ENCODE peak calls at places on chromosome 1, in seven cellular contexts. One of them, this sample, is unnamed.

GRCh38 chr1:246567258-246568235 is 1.3 kb downstream of the CNST start:
- DNase-seq in DMS53: peak
- DNase-seq in GM23248: peak
- DNase-seq in sciatic nerve: no peak
- DNase-seq in activated T-helper 1 cell treated with Interleukin-2 at 50 U/mL for 16 hours: no peak
- DNase-seq in AG08395: peak
- DNase-seq in activated T-helper 9 cell treated with anti-CD3 and anti-CD28 coated beads, Interleukin-2, amount 50 U/mL, for 16 hours: no peak
- DNase-seq in this sample: peak

GRCh38 chr1:61997123-61997522 is 197.5 kb upstream of the L1TD1 start:
- DNase-seq in DMS53: no peak
- DNase-seq in GM23248: no peak
- DNase-seq in sciatic nerve: no peak
- DNase-seq in activated T-helper 1 cell treated with Interleukin-2 at 50 U/mL for 16 hours: no peak
- DNase-seq in AG08395: no peak
- DNase-seq in activated T-helper 9 cell treated with anti-CD3 and anti-CD28 coated beads, Interleukin-2, amount 50 U/mL, for 16 hours: no peak
- DNase-seq in this sample: no peak

GRCh38 chr1:66445492-66446181 is 88.3 kb upstream of the SGIP1 start:
- DNase-seq in DMS53: no peak
- DNase-seq in GM23248: no peak
- DNase-seq in sciatic nerve: no peak
- DNase-seq in activated T-helper 1 cell treated with Interleukin-2 at 50 U/mL for 16 hours: peak
- DNase-seq in AG08395: no peak
- DNase-seq in activated T-helper 9 cell treated with anti-CD3 and anti-CD28 coated beads, Interleukin-2, amount 50 U/mL, for 16 hours: peak
- DNase-seq in this sample: no peak

GRCh38 chr1:7702365-7702764 is 68.7 kb upstream of the VAMP3 start:
- DNase-seq in DMS53: peak
- DNase-seq in GM23248: peak
- DNase-seq in sciatic nerve: no peak
- DNase-seq in activated T-helper 1 cell treated with Interleukin-2 at 50 U/mL for 16 hours: no peak
- DNase-seq in AG08395: no peak
- DNase-seq in activated T-helper 9 cell treated with anti-CD3 and anti-CD28 coated beads, Interleukin-2, amount 50 U/mL, for 16 hours: no peak
- DNase-seq in this sample: peak

GRCh38 chr1:232602622-232603021 is 27.3 kb downstream of the SIPA1L2 start:
- DNase-seq in DMS53: peak
- DNase-seq in GM23248: no peak
- DNase-seq in sciatic nerve: no peak
- DNase-seq in activated T-helper 1 cell treated with Interleukin-2 at 50 U/mL for 16 hours: no peak
- DNase-seq in AG08395: no peak
- DNase-seq in activated T-helper 9 cell treated with anti-CD3 and anti-CD28 coated beads, Interleukin-2, amount 50 U/mL, for 16 hours: no peak
- DNase-seq in this sample: no peak

GRCh38 chr1:23177438-23178380 is 9.1 kb upstream of the LUZP1 start:
- DNase-seq in DMS53: peak
- DNase-seq in GM23248: peak
- DNase-seq in sciatic nerve: peak
- DNase-seq in activated T-helper 1 cell treated with Interleukin-2 at 50 U/mL for 16 hours: peak
- DNase-seq in AG08395: peak
- DNase-seq in activated T-helper 9 cell treated with anti-CD3 and anti-CD28 coated beads, Interleukin-2, amount 50 U/mL, for 16 hours: peak
- DNase-seq in this sample: peak

GRCh38 chr1:110070282-110070967 is at the start of gene ALX3:
- DNase-seq in DMS53: peak
- DNase-seq in GM23248: no peak
- DNase-seq in sciatic nerve: no peak
- DNase-seq in activated T-helper 1 cell treated with Interleukin-2 at 50 U/mL for 16 hours: no peak
- DNase-seq in AG08395: no peak
- DNase-seq in activated T-helper 9 cell treated with anti-CD3 and anti-CD28 coated beads, Interleukin-2, amount 50 U/mL, for 16 hours: no peak
- DNase-seq in this sample: no peak

GRCh38 chr1:45116340-45116739 is 90.1 kb downstream of the ZSWIM5 start:
- DNase-seq in DMS53: no peak
- DNase-seq in GM23248: no peak
- DNase-seq in sciatic nerve: no peak
- DNase-seq in activated T-helper 1 cell treated with Interleukin-2 at 50 U/mL for 16 hours: no peak
- DNase-seq in AG08395: no peak
- DNase-seq in activated T-helper 9 cell treated with anti-CD3 and anti-CD28 coated beads, Interleukin-2, amount 50 U/mL, for 16 hours: no peak
- DNase-seq in this sample: no peak

GRCh38 chr1:64934115-64934880 is 32.1 kb downstream of the JAK1 start:
- DNase-seq in DMS53: peak
- DNase-seq in GM23248: peak
- DNase-seq in sciatic nerve: no peak
- DNase-seq in activated T-helper 1 cell treated with Interleukin-2 at 50 U/mL for 16 hours: no peak
- DNase-seq in AG08395: peak
- DNase-seq in activated T-helper 9 cell treated with anti-CD3 and anti-CD28 coated beads, Interleukin-2, amount 50 U/mL, for 16 hours: no peak
- DNase-seq in this sample: no peak

GRCh38 chr1:81305997-81306452 is 494.7 kb upstream of the ADGRL2 start:
- DNase-seq in DMS53: peak
- DNase-seq in GM23248: peak
- DNase-seq in sciatic nerve: no peak
- DNase-seq in activated T-helper 1 cell treated with Interleukin-2 at 50 U/mL for 16 hours: no peak
- DNase-seq in AG08395: peak
- DNase-seq in activated T-helper 9 cell treated with anti-CD3 and anti-CD28 coated beads, Interleukin-2, amount 50 U/mL, for 16 hours: no peak
- DNase-seq in this sample: peak

GRCh38 chr1:182601416-182601786 is 2.8 kb downstream of the RGS16 start:
- DNase-seq in DMS53: peak
- DNase-seq in GM23248: peak
- DNase-seq in sciatic nerve: peak
- DNase-seq in activated T-helper 1 cell treated with Interleukin-2 at 50 U/mL for 16 hours: peak
- DNase-seq in AG08395: peak
- DNase-seq in activated T-helper 9 cell treated with anti-CD3 and anti-CD28 coated beads, Interleukin-2, amount 50 U/mL, for 16 hours: peak
- DNase-seq in this sample: peak

GRCh38 chr1:165852896-165853295 is 25.5 kb downstream of the UCK2 start:
- DNase-seq in DMS53: peak
- DNase-seq in GM23248: no peak
- DNase-seq in sciatic nerve: no peak
- DNase-seq in activated T-helper 1 cell treated with Interleukin-2 at 50 U/mL for 16 hours: no peak
- DNase-seq in AG08395: no peak
- DNase-seq in activated T-helper 9 cell treated with anti-CD3 and anti-CD28 coated beads, Interleukin-2, amount 50 U/mL, for 16 hours: no peak
- DNase-seq in this sample: no peak

GRCh38 chr1:160542303-160542945 is 19.4 kb upstream of the SLAMF6 start:
- DNase-seq in DMS53: peak
- DNase-seq in GM23248: no peak
- DNase-seq in sciatic nerve: no peak
- DNase-seq in activated T-helper 1 cell treated with Interleukin-2 at 50 U/mL for 16 hours: no peak
- DNase-seq in AG08395: no peak
- DNase-seq in activated T-helper 9 cell treated with anti-CD3 and anti-CD28 coated beads, Interleukin-2, amount 50 U/mL, for 16 hours: no peak
- DNase-seq in this sample: no peak

GRCh38 chr1:3940911-3941310 is 40.8 kb upstream of the C1orf174 start:
- DNase-seq in DMS53: peak
- DNase-seq in GM23248: no peak
- DNase-seq in sciatic nerve: no peak
- DNase-seq in activated T-helper 1 cell treated with Interleukin-2 at 50 U/mL for 16 hours: no peak
- DNase-seq in AG08395: no peak
- DNase-seq in activated T-helper 9 cell treated with anti-CD3 and anti-CD28 coated beads, Interleukin-2, amount 50 U/mL, for 16 hours: no peak
- DNase-seq in this sample: no peak

GRCh38 chr1:90707363-90707710 is 9.8 kb downstream of the BARHL2 start:
- DNase-seq in DMS53: peak
- DNase-seq in GM23248: peak
- DNase-seq in sciatic nerve: no peak
- DNase-seq in activated T-helper 1 cell treated with Interleukin-2 at 50 U/mL for 16 hours: no peak
- DNase-seq in AG08395: peak
- DNase-seq in activated T-helper 9 cell treated with anti-CD3 and anti-CD28 coated beads, Interleukin-2, amount 50 U/mL, for 16 hours: no peak
- DNase-seq in this sample: peak

GRCh38 chr1:227805606-227806197 is 9.8 kb upstream of the PRSS38 start:
- DNase-seq in DMS53: no peak
- DNase-seq in GM23248: peak
- DNase-seq in sciatic nerve: no peak
- DNase-seq in activated T-helper 1 cell treated with Interleukin-2 at 50 U/mL for 16 hours: no peak
- DNase-seq in AG08395: peak
- DNase-seq in activated T-helper 9 cell treated with anti-CD3 and anti-CD28 coated beads, Interleukin-2, amount 50 U/mL, for 16 hours: no peak
- DNase-seq in this sample: no peak

GRCh38 chr1:14486401-14487110 is 111.9 kb upstream of the KAZN start:
- DNase-seq in DMS53: no peak
- DNase-seq in GM23248: peak
- DNase-seq in sciatic nerve: peak
- DNase-seq in activated T-helper 1 cell treated with Interleukin-2 at 50 U/mL for 16 hours: no peak
- DNase-seq in AG08395: peak
- DNase-seq in activated T-helper 9 cell treated with anti-CD3 and anti-CD28 coated beads, Interleukin-2, amount 50 U/mL, for 16 hours: no peak
- DNase-seq in this sample: no peak

GRCh38 chr1:29162476-29163138 is 19.1 kb downstream of the SRSF4 start:
- DNase-seq in DMS53: no peak
- DNase-seq in GM23248: peak
- DNase-seq in sciatic nerve: no peak
- DNase-seq in activated T-helper 1 cell treated with Interleukin-2 at 50 U/mL for 16 hours: no peak
- DNase-seq in AG08395: peak
- DNase-seq in activated T-helper 9 cell treated with anti-CD3 and anti-CD28 coated beads, Interleukin-2, amount 50 U/mL, for 16 hours: no peak
- DNase-seq in this sample: no peak

GRCh38 chr1:40344597-40344996 is 27.5 kb upstream of the COL9A2 start:
- DNase-seq in DMS53: no peak
- DNase-seq in GM23248: peak
- DNase-seq in sciatic nerve: no peak
- DNase-seq in activated T-helper 1 cell treated with Interleukin-2 at 50 U/mL for 16 hours: no peak
- DNase-seq in AG08395: peak
- DNase-seq in activated T-helper 9 cell treated with anti-CD3 and anti-CD28 coated beads, Interleukin-2, amount 50 U/mL, for 16 hours: no peak
- DNase-seq in this sample: no peak

GRCh38 chr1:198610362-198610761 is 28.5 kb upstream of the PTPRC start:
- DNase-seq in DMS53: no peak
- DNase-seq in GM23248: no peak
- DNase-seq in sciatic nerve: no peak
- DNase-seq in activated T-helper 1 cell treated with Interleukin-2 at 50 U/mL for 16 hours: no peak
- DNase-seq in AG08395: no peak
- DNase-seq in activated T-helper 9 cell treated with anti-CD3 and anti-CD28 coated beads, Interleukin-2, amount 50 U/mL, for 16 hours: no peak
- DNase-seq in this sample: no peak

GRCh38 chr1:20462397-20462796 is 23.6 kb downstream of the CAMK2N1 start:
- DNase-seq in DMS53: no peak
- DNase-seq in GM23248: no peak
- DNase-seq in sciatic nerve: no peak
- DNase-seq in activated T-helper 1 cell treated with Interleukin-2 at 50 U/mL for 16 hours: no peak
- DNase-seq in AG08395: no peak
- DNase-seq in activated T-helper 9 cell treated with anti-CD3 and anti-CD28 coated beads, Interleukin-2, amount 50 U/mL, for 16 hours: no peak
- DNase-seq in this sample: no peak

GRCh38 chr1:198361373-198361772 is 179.1 kb downstream of the ATP6V1G3 start:
- DNase-seq in DMS53: no peak
- DNase-seq in GM23248: no peak
- DNase-seq in sciatic nerve: no peak
- DNase-seq in activated T-helper 1 cell treated with Interleukin-2 at 50 U/mL for 16 hours: no peak
- DNase-seq in AG08395: no peak
- DNase-seq in activated T-helper 9 cell treated with anti-CD3 and anti-CD28 coated beads, Interleukin-2, amount 50 U/mL, for 16 hours: no peak
- DNase-seq in this sample: no peak

GRCh38 chr1:115056395-115056798 is 26.8 kb downstream of the TSHB start:
- DNase-seq in DMS53: no peak
- DNase-seq in GM23248: peak
- DNase-seq in sciatic nerve: no peak
- DNase-seq in activated T-helper 1 cell treated with Interleukin-2 at 50 U/mL for 16 hours: no peak
- DNase-seq in AG08395: peak
- DNase-seq in activated T-helper 9 cell treated with anti-CD3 and anti-CD28 coated beads, Interleukin-2, amount 50 U/mL, for 16 hours: no peak
- DNase-seq in this sample: no peak

GRCh38 chr1:152013664-152014237 is 20.1 kb upstream of the S100A10 start:
- DNase-seq in DMS53: peak
- DNase-seq in GM23248: peak
- DNase-seq in sciatic nerve: no peak
- DNase-seq in activated T-helper 1 cell treated with Interleukin-2 at 50 U/mL for 16 hours: no peak
- DNase-seq in AG08395: peak
- DNase-seq in activated T-helper 9 cell treated with anti-CD3 and anti-CD28 coated beads, Interleukin-2, amount 50 U/mL, for 16 hours: no peak
- DNase-seq in this sample: peak

GRCh38 chr1:52877554-52877953 is 35.0 kb downstream of the ZYG11A start:
- DNase-seq in DMS53: no peak
- DNase-seq in GM23248: no peak
- DNase-seq in sciatic nerve: no peak
- DNase-seq in activated T-helper 1 cell treated with Interleukin-2 at 50 U/mL for 16 hours: no peak
- DNase-seq in AG08395: no peak
- DNase-seq in activated T-helper 9 cell treated with anti-CD3 and anti-CD28 coated beads, Interleukin-2, amount 50 U/mL, for 16 hours: no peak
- DNase-seq in this sample: no peak

GRCh38 chr1:20587639-20588017 is 1.3 kb upstream of the CDA start:
- DNase-seq in DMS53: peak
- DNase-seq in GM23248: peak
- DNase-seq in sciatic nerve: no peak
- DNase-seq in activated T-helper 1 cell treated with Interleukin-2 at 50 U/mL for 16 hours: no peak
- DNase-seq in AG08395: peak
- DNase-seq in activated T-helper 9 cell treated with anti-CD3 and anti-CD28 coated beads, Interleukin-2, amount 50 U/mL, for 16 hours: no peak
- DNase-seq in this sample: no peak

GRCh38 chr1:24987424-24987823 is 57.3 kb upstream of the RUNX3 start:
- DNase-seq in DMS53: no peak
- DNase-seq in GM23248: no peak
- DNase-seq in sciatic nerve: no peak
- DNase-seq in activated T-helper 1 cell treated with Interleukin-2 at 50 U/mL for 16 hours: no peak
- DNase-seq in AG08395: no peak
- DNase-seq in activated T-helper 9 cell treated with anti-CD3 and anti-CD28 coated beads, Interleukin-2, amount 50 U/mL, for 16 hours: no peak
- DNase-seq in this sample: no peak

GRCh38 chr1:7703321-7704213 is 67.5 kb upstream of the VAMP3 start:
- DNase-seq in DMS53: peak
- DNase-seq in GM23248: no peak
- DNase-seq in sciatic nerve: no peak
- DNase-seq in activated T-helper 1 cell treated with Interleukin-2 at 50 U/mL for 16 hours: peak
- DNase-seq in AG08395: no peak
- DNase-seq in activated T-helper 9 cell treated with anti-CD3 and anti-CD28 coated beads, Interleukin-2, amount 50 U/mL, for 16 hours: no peak
- DNase-seq in this sample: peak

GRCh38 chr1:200628223-200628868 is 7.8 kb upstream of the KIF14 start:
- DNase-seq in DMS53: no peak
- DNase-seq in GM23248: no peak
- DNase-seq in sciatic nerve: no peak
- DNase-seq in activated T-helper 1 cell treated with Interleukin-2 at 50 U/mL for 16 hours: no peak
- DNase-seq in AG08395: no peak
- DNase-seq in activated T-helper 9 cell treated with anti-CD3 and anti-CD28 coated beads, Interleukin-2, amount 50 U/mL, for 16 hours: peak
- DNase-seq in this sample: no peak

GRCh38 chr1:168135982-168136708 is 585 bp downstream of the GPR161 start:
- DNase-seq in DMS53: peak
- DNase-seq in GM23248: peak
- DNase-seq in sciatic nerve: peak
- DNase-seq in activated T-helper 1 cell treated with Interleukin-2 at 50 U/mL for 16 hours: no peak
- DNase-seq in AG08395: peak
- DNase-seq in activated T-helper 9 cell treated with anti-CD3 and anti-CD28 coated beads, Interleukin-2, amount 50 U/mL, for 16 hours: no peak
- DNase-seq in this sample: no peak

GRCh38 chr1:178451529-178451928 is 45.2 kb downstream of the CLEC20A start:
- DNase-seq in DMS53: no peak
- DNase-seq in GM23248: peak
- DNase-seq in sciatic nerve: no peak
- DNase-seq in activated T-helper 1 cell treated with Interleukin-2 at 50 U/mL for 16 hours: no peak
- DNase-seq in AG08395: peak
- DNase-seq in activated T-helper 9 cell treated with anti-CD3 and anti-CD28 coated beads, Interleukin-2, amount 50 U/mL, for 16 hours: no peak
- DNase-seq in this sample: no peak

This sample was measured in cerebellar cortex.